ENCODE peak calls at places on chromosomes 1 and 21, in ten cellular contexts. H is AG10803; L is osteoblast; S is aorta; P is astrocyte of the spinal cord; G is GM12864; U is right lobe of liver; J is foreskin fibroblast; R is CD8-positive, alpha-beta memory T cell; Y is AG04450. W is an unnamed sample.

GRCh38 chr1:14875781-14876564 is 277.5 kb downstream of the KAZN start:
- DNase-seq in J (no peak), H (no peak), Y (no peak), L (no peak), G (no peak), S (no peak), P (no peak), R (no peak), U (no peak), W (no peak)

GRCh38 chr1:93079685-93080141 is 630 bp downstream of the MTF2 start:
- DNase-seq in J (peak), U (peak), G (no peak), R (peak), L (no peak), Y (no peak), S (peak), P (no peak), H (no peak), W (peak)

GRCh38 chr21:32257952-32258785 is 20.7 kb downstream of the MIS18A start:
- DNase-seq in J (peak), H (peak), P (peak), U (peak), Y (peak), R (no peak), G (no peak), L (peak), S (no peak), W (no peak)

GRCh38 chr1:45035631-45036301 is 23.7 kb downstream of the UROD start:
- DNase-seq in R (no peak), P (no peak), U (no peak), G (no peak), Y (no peak), L (no peak), J (no peak), S (no peak), H (no peak), W (no peak)

GRCh38 chr1:18452550-18452949 is 28.2 kb upstream of the KLHDC7A start:
- DNase-seq in S (no peak), H (no peak), J (no peak), L (no peak), G (peak), R (no peak), U (no peak), P (no peak), Y (no peak), W (no peak)

GRCh38 chr1:234603221-234604204 is 6.5 kb downstream of the IRF2BP2 start:
- DNase-seq in H (no peak), S (no peak), P (peak), G (no peak), U (no peak), L (no peak), J (no peak), R (no peak), Y (no peak), W (no peak)

GRCh38 chr1:55694297-55694696 is 479.1 kb upstream of the USP24 start:
- DNase-seq in L (no peak), H (no peak), P (no peak), Y (no peak), G (no peak), S (no peak), U (no peak), R (no peak), J (no peak), W (peak)

GRCh38 chr1:44616991-44617702 is 57.1 kb downstream of the TMEM53 start:
- DNase-seq in Y (no peak), P (no peak), G (no peak), J (peak), S (peak), R (no peak), L (peak), H (peak), U (peak), W (no peak)

GRCh38 chr1:219568728-219569127 is 44.2 kb downstream of the ZC3H11B start:
- DNase-seq in U (no peak), S (no peak), R (no peak), P (no peak), G (no peak), H (no peak), J (no peak), L (no peak), Y (no peak), W (no peak)

GRCh38 chr21:18803624-18804023 is 400.0 kb upstream of the TMPRSS15 start:
- DNase-seq in G (no peak), P (no peak), R (no peak), H (no peak), U (no peak), J (no peak), Y (no peak), S (no peak), L (no peak), W (no peak)

DNA sequence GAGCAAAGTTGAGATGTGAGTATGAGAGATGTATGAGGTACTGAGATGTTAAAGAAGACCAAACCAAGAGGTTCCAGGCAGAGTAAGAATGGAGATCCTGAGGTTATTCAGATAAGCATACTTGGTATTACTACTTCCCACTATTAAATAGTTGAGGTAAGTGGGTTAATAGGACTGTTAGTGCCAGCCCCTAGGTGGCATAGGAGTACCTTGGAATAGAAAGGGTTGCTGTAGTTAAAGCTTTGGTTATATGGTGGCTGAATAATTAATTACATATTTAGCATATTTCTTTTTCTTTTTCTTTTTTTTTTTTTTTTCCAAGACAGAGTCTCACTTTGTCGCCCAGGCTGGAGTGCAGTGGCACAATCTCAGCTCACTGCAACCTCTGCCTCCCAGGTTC is 397.9 kb upstream of the TMPRSS15 start:
- DNase-seq in J (no peak), R (no peak), P (peak), S (no peak), Y (no peak), G (no peak), H (no peak), L (no peak), U (no peak), W (no peak)
- H3K4me3 ChIP-seq in J (no peak), R (no peak), P (no peak), S (no peak), Y (no peak), G (no peak), H (no peak), L (no peak), U (no peak), W (no peak)

DNA sequence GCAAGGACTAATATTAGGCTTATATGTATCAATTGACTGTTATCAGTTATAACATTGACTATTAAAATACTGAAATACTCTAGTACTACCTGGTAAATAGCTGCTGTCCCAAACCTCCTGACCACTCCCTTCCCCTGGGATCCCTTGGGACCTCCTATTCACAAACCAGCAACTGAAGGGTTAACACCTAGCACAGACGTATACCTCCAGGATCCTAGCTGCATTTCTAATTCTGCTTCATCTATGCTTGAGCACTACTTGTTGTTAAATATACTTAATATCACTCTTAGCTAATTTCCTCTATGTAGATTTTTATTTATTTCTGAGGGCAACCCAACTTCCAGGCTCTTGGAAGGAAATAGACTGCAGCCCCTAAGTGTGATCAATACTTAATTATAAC is 1.8 kb upstream of the NFYC start:
- DNase-seq in S (no peak), P (no peak), Y (no peak), J (no peak), G (no peak), H (no peak), L (no peak), U (no peak), R (no peak), W (no peak)
- H3K4me3 ChIP-seq in S (no peak), P (no peak), Y (no peak), J (no peak), G (no peak), H (no peak), L (no peak), U (no peak), R (no peak), W (no peak)

DNA sequence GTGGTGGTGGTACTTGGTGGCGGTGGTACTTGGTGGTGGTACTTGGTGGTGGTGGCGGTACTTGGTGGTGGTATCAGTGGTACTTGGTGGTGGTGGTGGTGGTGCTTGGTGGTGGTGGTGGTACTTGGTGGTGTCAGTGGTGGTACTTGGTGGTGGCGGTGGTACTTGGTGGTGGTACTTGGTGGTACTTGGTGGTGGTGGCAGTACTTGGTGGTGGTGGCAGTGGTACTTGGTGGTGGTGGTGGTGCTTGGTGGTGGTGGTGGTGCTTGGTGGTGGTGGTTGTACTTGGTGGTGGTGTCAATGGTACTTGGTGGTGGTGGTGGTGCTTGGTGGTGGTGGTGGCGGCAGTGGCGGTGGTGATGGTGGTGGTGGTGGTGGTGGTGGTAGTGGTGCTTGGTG is 20.2 kb downstream of the COQ8A start:
- DNase-seq in G (no peak), P (no peak), J (no peak), R (no peak), L (no peak), U (no peak), S (no peak), Y (no peak), H (no peak), W (no peak)
- H3K4me3 ChIP-seq in G (no peak), P (no peak), J (no peak), R (no peak), L (no peak), U (no peak), S (no peak), Y (no peak), H (no peak), W (no peak)

GRCh38 chr1:6569033-6569432 is 10.8 kb upstream of the ZBTB48 start:
- DNase-seq in S (no peak), G (no peak), L (no peak), Y (no peak), U (no peak), P (no peak), J (no peak), R (no peak), H (no peak), W (no peak)
- H3K4me3 ChIP-seq in S (no peak), G (no peak), L (no peak), Y (no peak), U (no peak), P (no peak), J (no peak), R (no peak), H (no peak), W (no peak)